ENCODE peak calls at places on chromosomes 16 and 17, in seven cellular contexts. One of them, this sample, is unnamed.

GRCh38 chr17:7043544-7044268 is at the start of gene SLC16A11:
- DNase-seq in AG04450: no peak
- DNase-seq in HL-60: no peak
- DNase-seq in endothelial cell: no peak
- DNase-seq in left lung: no peak
- DNase-seq in lung: no peak
- DNase-seq in A549: no peak
- DNase-seq in this sample: no peak

GRCh38 chr17:16652847-16653366 is 743 bp downstream of the ZNF624 start:
- DNase-seq in left lung: no peak
- DNase-seq in AG04450: no peak
- DNase-seq in lung: no peak
- DNase-seq in endothelial cell: no peak
- DNase-seq in A549: no peak
- DNase-seq in HL-60: no peak
- DNase-seq in this sample: no peak

GRCh38 chr17:45429338-45430005 is 3.2 kb downstream of the ARHGAP27 start:
- DNase-seq in HL-60: no peak
- DNase-seq in lung: no peak
- DNase-seq in endothelial cell: no peak
- DNase-seq in left lung: no peak
- DNase-seq in AG04450: no peak
- DNase-seq in A549: no peak
- DNase-seq in this sample: no peak

GRCh38 chr17:68399638-68400403 is 57.5 kb downstream of the WIPI1 start:
- DNase-seq in HL-60: peak; percentile 28
- DNase-seq in lung: peak; percentile 9
- DNase-seq in left lung: no peak
- DNase-seq in AG04450: no peak
- DNase-seq in A549: no peak
- DNase-seq in endothelial cell: no peak
- DNase-seq in this sample: no peak

GRCh38 chr17:78019367-78019975 is 61.0 kb downstream of the TNRC6C start:
- DNase-seq in AG04450: no peak
- DNase-seq in left lung: no peak
- DNase-seq in lung: no peak
- DNase-seq in A549: no peak
- DNase-seq in endothelial cell: no peak
- DNase-seq in HL-60: no peak
- DNase-seq in this sample: no peak

GRCh38 chr17:34365340-34365739 is 2.3 kb upstream of the CCL1 start:
- DNase-seq in endothelial cell: no peak
- DNase-seq in A549: no peak
- DNase-seq in left lung: no peak
- DNase-seq in lung: no peak
- DNase-seq in HL-60: peak; percentile 66
- DNase-seq in AG04450: no peak
- DNase-seq in this sample: no peak

GRCh38 chr16:59573528-59574271 is 839.6 kb upstream of the GOT2 start:
- DNase-seq in endothelial cell: no peak
- DNase-seq in lung: no peak
- DNase-seq in HL-60: no peak
- DNase-seq in A549: peak; percentile 35
- DNase-seq in AG04450: peak; percentile 64
- DNase-seq in left lung: no peak
- DNase-seq in this sample: no peak

GRCh38 chr17:36888236-36888957 is 48.9 kb upstream of the LHX1 start:
- DNase-seq in lung: no peak
- DNase-seq in endothelial cell: no peak
- DNase-seq in HL-60: no peak
- DNase-seq in A549: no peak
- DNase-seq in left lung: no peak
- DNase-seq in AG04450: no peak
- DNase-seq in this sample: no peak

GRCh38 chr16:54511181-54511731 is 224.7 kb upstream of the IRX3 start:
- DNase-seq in left lung: no peak
- DNase-seq in AG04450: no peak
- DNase-seq in endothelial cell: no peak
- DNase-seq in lung: no peak
- DNase-seq in HL-60: no peak
- DNase-seq in A549: no peak
- DNase-seq in this sample: no peak

GRCh38 chr17:29107084-29107483 is 64.1 kb downstream of the PIPOX start:
- DNase-seq in endothelial cell: no peak
- DNase-seq in HL-60: peak; percentile 64
- DNase-seq in A549: no peak
- DNase-seq in left lung: peak; percentile 50
- DNase-seq in AG04450: no peak
- DNase-seq in lung: peak; percentile 32
- DNase-seq in this sample: no peak

GRCh38 chr17:60165976-60166375 is 16.2 kb downstream of the CA4 start:
- DNase-seq in left lung: no peak
- DNase-seq in AG04450: no peak
- DNase-seq in lung: no peak
- DNase-seq in HL-60: no peak
- DNase-seq in endothelial cell: no peak
- DNase-seq in A549: no peak
- DNase-seq in this sample: no peak

GRCh38 chr17:44559288-44560249 is 2.3 kb downstream of the FZD2 start:
- DNase-seq in lung: no peak
- DNase-seq in AG04450: no peak
- DNase-seq in HL-60: no peak
- DNase-seq in endothelial cell: no peak
- DNase-seq in left lung: no peak
- DNase-seq in A549: no peak
- DNase-seq in this sample: no peak

GRCh38 chr16:46691720-46692119 is 2.3 kb downstream of the ORC6 start:
- DNase-seq in left lung: no peak
- DNase-seq in endothelial cell: no peak
- DNase-seq in AG04450: no peak
- DNase-seq in HL-60: no peak
- DNase-seq in A549: no peak
- DNase-seq in lung: no peak
- DNase-seq in this sample: no peak

GRCh38 chr17:63822537-63822936 is 4.7 kb upstream of the PSMC5 start:
- DNase-seq in HL-60: no peak
- DNase-seq in A549: no peak
- DNase-seq in endothelial cell: no peak
- DNase-seq in left lung: no peak
- DNase-seq in lung: no peak
- DNase-seq in AG04450: no peak
- DNase-seq in this sample: no peak

GRCh38 chr17:63824362-63824761 is 2.9 kb upstream of the PSMC5 start:
- DNase-seq in lung: no peak
- DNase-seq in left lung: no peak
- DNase-seq in HL-60: no peak
- DNase-seq in endothelial cell: no peak
- DNase-seq in AG04450: no peak
- DNase-seq in A549: no peak
- DNase-seq in this sample: no peak

GRCh38 chr17:63820963-63821561 is 6.2 kb upstream of the PSMC5 start:
- DNase-seq in lung: no peak
- DNase-seq in AG04450: no peak
- DNase-seq in A549: no peak
- DNase-seq in HL-60: no peak
- DNase-seq in left lung: no peak
- DNase-seq in endothelial cell: no peak
- DNase-seq in this sample: no peak

GRCh38 chr17:63821809-63822208 is 5.4 kb upstream of the PSMC5 start:
- DNase-seq in endothelial cell: no peak
- DNase-seq in A549: no peak
- DNase-seq in lung: no peak
- DNase-seq in AG04450: no peak
- DNase-seq in HL-60: no peak
- DNase-seq in left lung: no peak
- DNase-seq in this sample: no peak

GRCh38 chr17:63823659-63824331 is 3.4 kb upstream of the PSMC5 start:
- DNase-seq in left lung: no peak
- DNase-seq in lung: no peak
- DNase-seq in HL-60: no peak
- DNase-seq in A549: no peak
- DNase-seq in endothelial cell: no peak
- DNase-seq in AG04450: no peak
- DNase-seq in this sample: no peak
- TF ChIP-seq CTCF in left lung: no peak
- TF ChIP-seq CTCF in lung: no peak
- TF ChIP-seq CTCF in HL-60: no peak
- TF ChIP-seq CTCF in A549: no peak
- TF ChIP-seq CTCF in endothelial cell: no peak
- TF ChIP-seq CTCF in AG04450: no peak
- TF ChIP-seq CTCF in this sample: no peak

DNA sequence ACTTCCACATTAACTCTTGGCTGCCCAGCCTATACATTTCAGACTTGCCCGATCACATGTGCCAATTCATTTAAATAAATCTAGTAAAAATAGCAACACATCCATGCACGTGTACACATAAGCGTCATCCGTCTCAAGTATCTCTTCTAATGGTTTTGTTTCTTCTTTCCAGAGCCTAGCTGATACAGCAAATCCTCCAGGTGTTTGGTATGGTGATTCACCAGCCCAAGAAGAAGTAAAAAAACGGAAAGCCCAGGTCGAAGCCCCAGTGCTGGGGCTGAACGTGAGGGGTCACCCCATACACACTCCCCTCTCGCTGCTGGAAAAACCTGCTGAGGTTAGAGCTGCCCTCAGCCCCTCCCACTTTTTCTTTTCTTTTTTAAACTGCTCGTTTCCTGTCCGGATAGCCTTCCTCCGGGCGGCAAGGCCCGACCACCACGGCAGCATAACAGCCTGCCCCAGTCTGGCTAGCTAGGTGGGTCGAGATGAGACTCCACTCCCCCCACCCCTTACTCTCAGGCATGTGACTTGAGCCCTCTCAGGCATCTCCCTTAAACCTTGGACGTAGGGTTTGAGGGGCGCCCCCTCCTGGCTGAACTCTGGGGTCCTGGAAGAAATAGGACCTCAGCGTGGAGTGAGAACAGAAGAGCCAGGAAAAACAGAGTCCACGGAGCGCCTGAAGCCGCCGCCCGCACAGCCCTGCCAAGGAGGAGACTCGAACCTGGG is 13.9 kb upstream of the OR1F1 start:
- DNase-seq in AG04450: no peak
- DNase-seq in left lung: no peak
- DNase-seq in lung: no peak
- DNase-seq in endothelial cell: peak; percentile 68
- DNase-seq in HL-60: no peak
- DNase-seq in A549: peak; percentile 76
- DNase-seq in this sample: peak; percentile 67
- TF ChIP-seq CTCF in AG04450: peak; percentile 47
- TF ChIP-seq CTCF in left lung: no peak
- TF ChIP-seq CTCF in lung: no peak
- TF ChIP-seq CTCF in endothelial cell: peak; percentile 65
- TF ChIP-seq CTCF in HL-60: peak; percentile 17
- TF ChIP-seq CTCF in A549: peak; percentile 61
- TF ChIP-seq CTCF in this sample: peak; percentile 58

DNA sequence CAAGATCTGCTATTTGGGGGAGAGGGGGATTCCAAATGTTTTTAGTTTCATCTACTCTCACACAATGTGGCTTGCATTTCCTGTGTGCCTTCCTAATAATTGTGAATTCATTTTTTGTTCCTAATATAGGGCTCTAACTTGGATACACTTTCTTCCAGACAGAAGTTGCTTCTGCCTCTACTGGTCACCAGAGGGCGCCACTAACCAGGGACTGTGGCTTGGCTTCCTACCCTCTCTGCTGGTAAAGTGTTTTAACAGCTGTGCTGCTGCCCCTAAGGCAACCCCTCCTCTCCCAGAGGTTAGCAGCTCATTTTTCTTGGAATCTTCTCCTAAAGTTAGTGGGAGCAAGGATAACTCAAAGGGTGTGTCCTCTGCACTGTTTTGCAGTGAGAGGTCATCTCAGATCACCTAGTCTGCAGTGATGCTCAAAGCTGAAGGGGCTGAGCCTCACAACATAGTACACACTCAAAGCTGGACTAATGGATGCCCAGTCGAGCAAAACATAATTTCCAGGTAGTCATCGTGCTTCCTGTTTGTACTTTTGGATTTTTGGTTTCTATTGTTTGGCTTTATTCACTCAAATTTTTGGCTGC is 5.0 kb upstream of the PRSS54 start:
- DNase-seq in AG04450: no peak
- DNase-seq in left lung: no peak
- DNase-seq in lung: no peak
- DNase-seq in HL-60: peak; percentile 4
- DNase-seq in endothelial cell: peak; percentile 14
- DNase-seq in A549: no peak
- DNase-seq in this sample: no peak
- TF ChIP-seq CTCF in AG04450: peak; percentile 53
- TF ChIP-seq CTCF in left lung: peak; percentile 42
- TF ChIP-seq CTCF in lung: peak; percentile 19
- TF ChIP-seq CTCF in HL-60: peak; percentile 60
- TF ChIP-seq CTCF in endothelial cell: peak; percentile 62
- TF ChIP-seq CTCF in A549: peak; percentile 23
- TF ChIP-seq CTCF in this sample: peak; percentile 63

GRCh38 chr16:26374279-26374925 is 682.6 kb downstream of the HS3ST4 start:
- DNase-seq in left lung: no peak
- DNase-seq in HL-60: no peak
- DNase-seq in AG04450: no peak
- DNase-seq in lung: no peak
- DNase-seq in endothelial cell: no peak
- DNase-seq in A549: no peak
- DNase-seq in this sample: no peak

GRCh38 chr16:26365555-26365954 is 673.8 kb downstream of the HS3ST4 start:
- DNase-seq in HL-60: no peak
- DNase-seq in endothelial cell: no peak
- DNase-seq in lung: no peak
- DNase-seq in AG04450: no peak
- DNase-seq in A549: no peak
- DNase-seq in left lung: no peak
- DNase-seq in this sample: no peak

GRCh38 chr16:26371349-26371869 is 679.6 kb downstream of the HS3ST4 start:
- DNase-seq in lung: no peak
- DNase-seq in A549: no peak
- DNase-seq in endothelial cell: no peak
- DNase-seq in AG04450: no peak
- DNase-seq in HL-60: no peak
- DNase-seq in left lung: no peak
- DNase-seq in this sample: no peak
- TF ChIP-seq CTCF in lung: no peak
- TF ChIP-seq CTCF in A549: no peak
- TF ChIP-seq CTCF in endothelial cell: no peak
- TF ChIP-seq CTCF in AG04450: no peak
- TF ChIP-seq CTCF in HL-60: no peak
- TF ChIP-seq CTCF in left lung: no peak
- TF ChIP-seq CTCF in this sample: no peak

GRCh38 chr16:87575027-87575804 is 27.1 kb upstream of the JPH3 start:
- DNase-seq in AG04450: no peak
- DNase-seq in A549: peak; percentile 38
- DNase-seq in left lung: no peak
- DNase-seq in lung: no peak
- DNase-seq in HL-60: no peak
- DNase-seq in endothelial cell: peak; percentile 42
- DNase-seq in this sample: no peak
- TF ChIP-seq CTCF in AG04450: no peak
- TF ChIP-seq CTCF in A549: no peak
- TF ChIP-seq CTCF in left lung: no peak
- TF ChIP-seq CTCF in lung: no peak
- TF ChIP-seq CTCF in HL-60: no peak
- TF ChIP-seq CTCF in endothelial cell: no peak
- TF ChIP-seq CTCF in this sample: no peak

GRCh38 chr16:23348579-23349469 is 46.7 kb downstream of the SCNN1B start:
- DNase-seq in endothelial cell: peak; percentile 7
- DNase-seq in A549: no peak
- DNase-seq in AG04450: no peak
- DNase-seq in left lung: no peak
- DNase-seq in HL-60: no peak
- DNase-seq in lung: no peak
- DNase-seq in this sample: no peak
- TF ChIP-seq CTCF in endothelial cell: no peak
- TF ChIP-seq CTCF in A549: no peak
- TF ChIP-seq CTCF in AG04450: peak; percentile 19
- TF ChIP-seq CTCF in left lung: no peak
- TF ChIP-seq CTCF in HL-60: no peak
- TF ChIP-seq CTCF in lung: no peak
- TF ChIP-seq CTCF in this sample: no peak

GRCh38 chr16:76653390-76654026 is 376.3 kb downstream of the CNTNAP4 start:
- DNase-seq in endothelial cell: no peak
- DNase-seq in lung: no peak
- DNase-seq in AG04450: peak; percentile 4
- DNase-seq in A549: peak; percentile 32
- DNase-seq in left lung: no peak
- DNase-seq in HL-60: peak; percentile 11
- DNase-seq in this sample: peak; percentile 15
- TF ChIP-seq CTCF in endothelial cell: no peak
- TF ChIP-seq CTCF in lung: no peak
- TF ChIP-seq CTCF in AG04450: peak; percentile 73
- TF ChIP-seq CTCF in A549: peak; percentile 64
- TF ChIP-seq CTCF in left lung: peak; percentile 47
- TF ChIP-seq CTCF in HL-60: peak; percentile 49
- TF ChIP-seq CTCF in this sample: peak; percentile 78